ENCODE peak calls at places on chromosomes 1 and 21, in seven cellular contexts. G is activated CD8-positive, alpha-beta memory T cell treated with anti-CD3 and anti-CD28 coated beads for 4 hours; J is epithelial cell of proximal tubule; T is ELF-1; E is endothelial cell; I is GM04503; N is iris pigment epithelial cell. K is an unnamed sample.

GRCh38 chr1:225917536-225917935 is 6.5 kb downstream of the PYCR2 start:
- DNase-seq in G (no peak), J (no peak), T (no peak), E (no peak), I (no peak), N (peak), K (no peak)

GRCh38 chr1:15411593-15412487 is 2.2 kb downstream of the EFHD2 start:
- DNase-seq in G (peak), J (no peak), T (peak), E (no peak), I (no peak), N (peak), K (no peak)

GRCh38 chr1:35448344-35448801 is 108.8 kb downstream of the KIAA0319L start:
- DNase-seq in G (no peak), J (peak), T (no peak), E (peak), I (peak), N (peak), K (peak)

GRCh38 chr1:9626201-9626608 is 25.3 kb upstream of the PIK3CD start:
- DNase-seq in G (no peak), J (no peak), T (no peak), E (no peak), I (no peak), N (no peak), K (no peak)

GRCh38 chr1:56065729-56066128 is 513.6 kb downstream of the PLPP3 start:
- DNase-seq in G (no peak), J (no peak), T (no peak), E (no peak), I (peak), N (peak), K (peak)

GRCh38 chr21:42238185-42238934 is 19.4 kb downstream of the ABCG1 start:
- DNase-seq in G (no peak), J (no peak), T (no peak), E (no peak), I (no peak), N (no peak), K (no peak)

GRCh38 chr1:41192456-41193188 is 49.5 kb downstream of the SCMH1 start:
- DNase-seq in G (no peak), J (no peak), T (no peak), E (no peak), I (no peak), N (peak), K (no peak)

GRCh38 chr21:35833388-35833787 is 226.9 kb downstream of the SETD4 start:
- DNase-seq in G (no peak), J (no peak), T (no peak), E (no peak), I (no peak), N (no peak), K (no peak)

GRCh38 chr21:26131554-26131953 is 39.0 kb downstream of the APP start:
- DNase-seq in G (no peak), J (no peak), T (no peak), E (no peak), I (no peak), N (peak), K (no peak)

GRCh38 chr1:47805020-47805419 is 192.2 kb downstream of the TRABD2B start:
- DNase-seq in G (no peak), J (no peak), T (no peak), E (no peak), I (no peak), N (no peak), K (no peak)